ENCODE peak calls at places on chromosomes 12 and 14, in nine cellular contexts. One of them, this sample, is unnamed.

GRCh38 chr14:77638738-77639137 is 22.3 kb upstream of the SPTLC2 start:
- DNase-seq in cardiac muscle cell: no peak
- DNase-seq in fibroblast of pulmonary artery: peak
- DNase-seq in PC-3: peak
- DNase-seq in MM.1S: no peak
- DNase-seq in fibroblast of lung: peak
- DNase-seq in adrenal gland: no peak
- DNase-seq in dorsolateral prefrontal cortex: no peak
- DNase-seq in activated CD8-positive, alpha-beta T cell treated with anti-CD3 and anti-CD28 coated beads for 36 hours: no peak
- DNase-seq in this sample: no peak

GRCh38 chr12:9831720-9832119 is 4.4 kb downstream of the KLRF1 start:
- DNase-seq in fibroblast of pulmonary artery: no peak
- DNase-seq in cardiac muscle cell: no peak
- DNase-seq in dorsolateral prefrontal cortex: no peak
- DNase-seq in PC-3: no peak
- DNase-seq in MM.1S: no peak
- DNase-seq in fibroblast of lung: no peak
- DNase-seq in activated CD8-positive, alpha-beta T cell treated with anti-CD3 and anti-CD28 coated beads for 36 hours: no peak
- DNase-seq in adrenal gland: no peak
- DNase-seq in this sample: no peak

GRCh38 chr12:105733579-105733978 is 403.1 kb downstream of the C12orf75 start:
- DNase-seq in adrenal gland: no peak
- DNase-seq in fibroblast of pulmonary artery: no peak
- DNase-seq in cardiac muscle cell: no peak
- DNase-seq in dorsolateral prefrontal cortex: no peak
- DNase-seq in PC-3: peak
- DNase-seq in MM.1S: no peak
- DNase-seq in activated CD8-positive, alpha-beta T cell treated with anti-CD3 and anti-CD28 coated beads for 36 hours: no peak
- DNase-seq in fibroblast of lung: no peak
- DNase-seq in this sample: no peak

GRCh38 chr12:84638811-84639368 is 273.7 kb downstream of the SLC6A15 start:
- DNase-seq in fibroblast of lung: peak
- DNase-seq in MM.1S: no peak
- DNase-seq in dorsolateral prefrontal cortex: no peak
- DNase-seq in activated CD8-positive, alpha-beta T cell treated with anti-CD3 and anti-CD28 coated beads for 36 hours: no peak
- DNase-seq in adrenal gland: no peak
- DNase-seq in fibroblast of pulmonary artery: no peak
- DNase-seq in cardiac muscle cell: no peak
- DNase-seq in PC-3: no peak
- DNase-seq in this sample: no peak

GRCh38 chr12:73514672-73515071 is 1023.0 kb upstream of the ATXN7L3B start:
- DNase-seq in activated CD8-positive, alpha-beta T cell treated with anti-CD3 and anti-CD28 coated beads for 36 hours: no peak
- DNase-seq in PC-3: peak
- DNase-seq in fibroblast of lung: no peak
- DNase-seq in dorsolateral prefrontal cortex: no peak
- DNase-seq in fibroblast of pulmonary artery: no peak
- DNase-seq in cardiac muscle cell: no peak
- DNase-seq in adrenal gland: no peak
- DNase-seq in MM.1S: no peak
- DNase-seq in this sample: no peak

GRCh38 chr12:95215925-95216324 is 1.3 kb downstream of the FGD6 start:
- DNase-seq in dorsolateral prefrontal cortex: no peak
- DNase-seq in fibroblast of lung: peak
- DNase-seq in fibroblast of pulmonary artery: peak
- DNase-seq in adrenal gland: no peak
- DNase-seq in MM.1S: no peak
- DNase-seq in PC-3: peak
- DNase-seq in cardiac muscle cell: peak
- DNase-seq in activated CD8-positive, alpha-beta T cell treated with anti-CD3 and anti-CD28 coated beads for 36 hours: no peak
- DNase-seq in this sample: no peak

GRCh38 chr14:83208346-83208745 is 1674.7 kb upstream of the SEL1L start:
- DNase-seq in cardiac muscle cell: no peak
- DNase-seq in MM.1S: no peak
- DNase-seq in fibroblast of lung: no peak
- DNase-seq in adrenal gland: no peak
- DNase-seq in dorsolateral prefrontal cortex: no peak
- DNase-seq in activated CD8-positive, alpha-beta T cell treated with anti-CD3 and anti-CD28 coated beads for 36 hours: no peak
- DNase-seq in PC-3: no peak
- DNase-seq in fibroblast of pulmonary artery: no peak
- DNase-seq in this sample: no peak

GRCh38 chr12:41762691-41763090 is 382.0 kb downstream of the GXYLT1 start:
- DNase-seq in fibroblast of lung: no peak
- DNase-seq in MM.1S: no peak
- DNase-seq in cardiac muscle cell: no peak
- DNase-seq in adrenal gland: no peak
- DNase-seq in fibroblast of pulmonary artery: no peak
- DNase-seq in dorsolateral prefrontal cortex: no peak
- DNase-seq in PC-3: no peak
- DNase-seq in activated CD8-positive, alpha-beta T cell treated with anti-CD3 and anti-CD28 coated beads for 36 hours: no peak
- DNase-seq in this sample: no peak

GRCh38 chr14:89137514-89138163 is 279.4 kb downstream of the FOXN3 start:
- DNase-seq in adrenal gland: peak
- DNase-seq in fibroblast of lung: peak
- DNase-seq in MM.1S: no peak
- DNase-seq in cardiac muscle cell: no peak
- DNase-seq in activated CD8-positive, alpha-beta T cell treated with anti-CD3 and anti-CD28 coated beads for 36 hours: no peak
- DNase-seq in fibroblast of pulmonary artery: peak
- DNase-seq in PC-3: peak
- DNase-seq in dorsolateral prefrontal cortex: no peak
- DNase-seq in this sample: no peak

GRCh38 chr14:25406818-25407217 is 356.9 kb upstream of the STXBP6 start:
- DNase-seq in activated CD8-positive, alpha-beta T cell treated with anti-CD3 and anti-CD28 coated beads for 36 hours: peak
- DNase-seq in adrenal gland: peak
- DNase-seq in dorsolateral prefrontal cortex: no peak
- DNase-seq in fibroblast of pulmonary artery: peak
- DNase-seq in MM.1S: peak
- DNase-seq in cardiac muscle cell: peak
- DNase-seq in fibroblast of lung: no peak
- DNase-seq in PC-3: peak
- DNase-seq in this sample: no peak

GRCh38 chr12:23209793-23210192 is 584.8 kb downstream of the ETNK1 start:
- DNase-seq in cardiac muscle cell: no peak
- DNase-seq in PC-3: peak
- DNase-seq in fibroblast of pulmonary artery: no peak
- DNase-seq in dorsolateral prefrontal cortex: no peak
- DNase-seq in fibroblast of lung: peak
- DNase-seq in adrenal gland: no peak
- DNase-seq in activated CD8-positive, alpha-beta T cell treated with anti-CD3 and anti-CD28 coated beads for 36 hours: no peak
- DNase-seq in MM.1S: no peak
- DNase-seq in this sample: no peak

GRCh38 chr14:75579882-75580281 is 1.5 kb downstream of the FLVCR2 start:
- DNase-seq in MM.1S: no peak
- DNase-seq in fibroblast of pulmonary artery: peak
- DNase-seq in cardiac muscle cell: no peak
- DNase-seq in PC-3: no peak
- DNase-seq in activated CD8-positive, alpha-beta T cell treated with anti-CD3 and anti-CD28 coated beads for 36 hours: no peak
- DNase-seq in dorsolateral prefrontal cortex: no peak
- DNase-seq in adrenal gland: peak
- DNase-seq in fibroblast of lung: peak
- DNase-seq in this sample: no peak

GRCh38 chr14:75577724-75578098 is 709 bp upstream of the FLVCR2 start:
- DNase-seq in PC-3: peak
- DNase-seq in cardiac muscle cell: peak
- DNase-seq in MM.1S: peak
- DNase-seq in activated CD8-positive, alpha-beta T cell treated with anti-CD3 and anti-CD28 coated beads for 36 hours: peak
- DNase-seq in adrenal gland: peak
- DNase-seq in fibroblast of pulmonary artery: peak
- DNase-seq in fibroblast of lung: peak
- DNase-seq in dorsolateral prefrontal cortex: peak
- DNase-seq in this sample: peak

GRCh38 chr14:75578099-75578785 is at the start of gene FLVCR2:
- DNase-seq in PC-3: peak
- DNase-seq in MM.1S: peak
- DNase-seq in activated CD8-positive, alpha-beta T cell treated with anti-CD3 and anti-CD28 coated beads for 36 hours: peak
- DNase-seq in dorsolateral prefrontal cortex: peak
- DNase-seq in adrenal gland: peak
- DNase-seq in fibroblast of pulmonary artery: peak
- DNase-seq in cardiac muscle cell: peak
- DNase-seq in fibroblast of lung: peak
- DNase-seq in this sample: peak

GRCh38 chr14:75577090-75577489 is 1.3 kb upstream of the FLVCR2 start:
- DNase-seq in fibroblast of lung: no peak
- DNase-seq in activated CD8-positive, alpha-beta T cell treated with anti-CD3 and anti-CD28 coated beads for 36 hours: peak
- DNase-seq in fibroblast of pulmonary artery: no peak
- DNase-seq in PC-3: no peak
- DNase-seq in cardiac muscle cell: no peak
- DNase-seq in MM.1S: no peak
- DNase-seq in adrenal gland: no peak
- DNase-seq in dorsolateral prefrontal cortex: no peak
- DNase-seq in this sample: peak

DNA sequence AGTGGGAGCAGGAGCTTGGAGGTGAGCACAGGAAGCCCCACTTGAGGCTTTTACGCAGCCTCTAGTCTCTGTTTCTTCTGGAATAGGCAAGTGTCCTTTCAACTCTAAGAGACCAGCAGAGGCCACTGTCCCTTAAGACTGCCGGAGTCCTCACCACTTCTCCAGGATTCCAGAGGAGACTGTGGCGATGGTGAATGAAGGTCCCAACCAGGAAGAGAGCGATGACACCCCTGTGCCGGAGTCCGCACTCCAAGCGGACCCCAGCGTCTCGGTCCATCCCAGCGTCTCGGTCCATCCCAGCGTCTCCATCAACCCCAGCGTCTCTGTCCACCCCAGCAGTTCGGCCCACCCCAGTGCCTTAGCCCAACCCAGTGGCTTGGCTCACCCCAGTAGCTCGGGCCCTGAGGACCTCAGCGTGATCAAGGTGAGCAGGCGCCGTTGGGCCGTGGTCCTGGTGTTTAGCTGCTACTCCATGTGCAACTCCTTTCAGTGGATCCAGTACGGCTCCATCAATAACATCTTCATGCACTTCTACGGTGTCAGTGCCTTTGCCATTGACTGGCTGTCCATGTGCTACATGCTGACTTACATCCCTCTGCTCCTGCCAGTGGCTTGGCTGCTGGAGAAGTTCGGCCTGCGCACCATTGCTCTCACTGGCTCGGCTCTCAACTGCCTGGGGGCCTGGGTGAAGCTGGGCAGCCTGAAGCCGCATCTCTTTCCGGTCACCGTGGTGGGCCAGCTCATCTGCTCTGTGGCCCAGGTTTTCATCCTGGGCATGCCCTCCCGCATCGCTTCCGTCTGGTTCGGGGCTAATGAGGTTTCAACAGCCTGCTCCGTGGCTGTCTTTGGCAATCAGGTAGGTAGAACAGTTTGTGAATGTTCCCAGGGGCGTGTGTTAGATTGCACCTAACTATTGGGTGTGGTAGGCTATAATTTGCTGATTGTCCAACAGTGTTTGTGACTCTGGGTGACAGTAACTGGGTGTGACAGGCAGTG is 664 bp downstream of the FLVCR2 start:
- DNase-seq in dorsolateral prefrontal cortex: no peak
- DNase-seq in PC-3: no peak
- DNase-seq in cardiac muscle cell: no peak
- DNase-seq in adrenal gland: peak
- DNase-seq in MM.1S: no peak
- DNase-seq in activated CD8-positive, alpha-beta T cell treated with anti-CD3 and anti-CD28 coated beads for 36 hours: no peak
- DNase-seq in fibroblast of pulmonary artery: peak
- DNase-seq in fibroblast of lung: peak
- DNase-seq in this sample: no peak
- TF ChIP-seq CTCF in dorsolateral prefrontal cortex: no peak
- TF ChIP-seq CTCF in PC-3: peak
- TF ChIP-seq CTCF in cardiac muscle cell: peak
- TF ChIP-seq CTCF in adrenal gland: peak
- TF ChIP-seq CTCF in MM.1S: no peak
- TF ChIP-seq CTCF in activated CD8-positive, alpha-beta T cell treated with anti-CD3 and anti-CD28 coated beads for 36 hours: no peak
- TF ChIP-seq CTCF in fibroblast of pulmonary artery: peak
- TF ChIP-seq CTCF in fibroblast of lung: peak
- TF ChIP-seq CTCF in this sample: no peak

DNA sequence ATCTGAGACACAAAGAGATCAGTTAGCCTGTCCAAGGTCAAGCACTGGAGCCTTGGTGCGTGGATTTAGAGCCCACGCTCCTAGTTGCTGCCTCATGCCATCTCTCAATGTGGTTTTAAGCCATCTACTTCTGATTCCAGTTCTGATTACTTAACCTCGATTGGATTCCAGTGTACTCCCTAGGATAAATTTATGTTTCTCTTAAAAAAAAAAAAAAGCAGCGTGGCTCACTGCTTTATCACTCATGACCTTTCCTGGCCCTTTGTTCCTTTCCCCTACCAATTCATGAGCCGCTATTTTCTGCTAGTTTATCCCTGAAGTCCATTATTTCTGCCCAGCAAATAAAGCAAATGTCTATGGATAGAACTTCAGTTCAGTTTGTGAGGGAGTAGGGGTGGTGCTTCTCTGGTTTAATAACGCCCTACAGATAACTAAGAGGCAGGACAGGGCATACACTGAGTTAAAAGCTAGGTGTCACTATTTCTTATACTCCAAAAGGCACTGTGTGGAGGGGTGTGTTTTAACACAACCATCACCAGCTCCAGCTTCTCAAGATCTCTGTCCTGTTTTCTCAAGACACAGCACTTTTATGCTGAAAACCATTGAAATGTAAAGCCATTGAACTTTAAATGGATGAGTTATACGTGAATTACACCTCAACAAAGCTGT is 9.8 kb upstream of the PARP11 start:
- DNase-seq in fibroblast of lung: peak
- DNase-seq in PC-3: peak
- DNase-seq in adrenal gland: no peak
- DNase-seq in MM.1S: peak
- DNase-seq in fibroblast of pulmonary artery: peak
- DNase-seq in activated CD8-positive, alpha-beta T cell treated with anti-CD3 and anti-CD28 coated beads for 36 hours: no peak
- DNase-seq in dorsolateral prefrontal cortex: no peak
- DNase-seq in cardiac muscle cell: peak
- DNase-seq in this sample: peak
- TF ChIP-seq CTCF in fibroblast of lung: no peak
- TF ChIP-seq CTCF in PC-3: peak
- TF ChIP-seq CTCF in adrenal gland: no peak
- TF ChIP-seq CTCF in MM.1S: peak
- TF ChIP-seq CTCF in fibroblast of pulmonary artery: peak
- TF ChIP-seq CTCF in activated CD8-positive, alpha-beta T cell treated with anti-CD3 and anti-CD28 coated beads for 36 hours: peak
- TF ChIP-seq CTCF in dorsolateral prefrontal cortex: no peak
- TF ChIP-seq CTCF in cardiac muscle cell: peak
- TF ChIP-seq CTCF in this sample: peak

GRCh38 chr12:115522010-115522409 is 755.5 kb downstream of the MED13L start:
- DNase-seq in cardiac muscle cell: no peak
- DNase-seq in fibroblast of pulmonary artery: no peak
- DNase-seq in dorsolateral prefrontal cortex: no peak
- DNase-seq in adrenal gland: no peak
- DNase-seq in MM.1S: no peak
- DNase-seq in PC-3: no peak
- DNase-seq in fibroblast of lung: no peak
- DNase-seq in activated CD8-positive, alpha-beta T cell treated with anti-CD3 and anti-CD28 coated beads for 36 hours: no peak
- DNase-seq in this sample: no peak
- TF ChIP-seq CTCF in cardiac muscle cell: no peak
- TF ChIP-seq CTCF in fibroblast of pulmonary artery: no peak
- TF ChIP-seq CTCF in dorsolateral prefrontal cortex: no peak
- TF ChIP-seq CTCF in adrenal gland: no peak
- TF ChIP-seq CTCF in MM.1S: no peak
- TF ChIP-seq CTCF in PC-3: no peak
- TF ChIP-seq CTCF in fibroblast of lung: no peak
- TF ChIP-seq CTCF in activated CD8-positive, alpha-beta T cell treated with anti-CD3 and anti-CD28 coated beads for 36 hours: no peak
- TF ChIP-seq CTCF in this sample: no peak

DNA sequence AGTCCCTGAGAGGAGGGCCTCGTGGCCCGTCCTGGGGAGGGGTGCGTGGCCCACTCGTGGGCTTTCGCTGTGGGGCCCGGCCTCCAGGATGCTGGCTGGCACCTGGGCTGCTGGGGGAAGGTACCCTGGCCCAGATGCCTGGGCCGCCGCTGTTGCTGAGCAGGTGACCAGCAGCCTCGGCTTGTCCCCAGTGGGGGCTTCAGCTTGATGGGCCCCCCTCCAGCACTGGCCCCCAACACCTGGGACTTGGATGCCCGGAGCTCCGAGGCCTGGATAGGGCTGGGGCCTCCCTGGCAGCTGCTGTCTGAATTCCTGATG is 10.8 kb downstream of the KIF26A start:
- DNase-seq in fibroblast of pulmonary artery: no peak
- DNase-seq in activated CD8-positive, alpha-beta T cell treated with anti-CD3 and anti-CD28 coated beads for 36 hours: no peak
- DNase-seq in fibroblast of lung: no peak
- DNase-seq in cardiac muscle cell: no peak
- DNase-seq in MM.1S: no peak
- DNase-seq in PC-3: no peak
- DNase-seq in dorsolateral prefrontal cortex: no peak
- DNase-seq in adrenal gland: no peak
- DNase-seq in this sample: no peak
- TF ChIP-seq CTCF in fibroblast of pulmonary artery: no peak
- TF ChIP-seq CTCF in activated CD8-positive, alpha-beta T cell treated with anti-CD3 and anti-CD28 coated beads for 36 hours: no peak
- TF ChIP-seq CTCF in fibroblast of lung: no peak
- TF ChIP-seq CTCF in cardiac muscle cell: no peak
- TF ChIP-seq CTCF in MM.1S: no peak
- TF ChIP-seq CTCF in PC-3: no peak
- TF ChIP-seq CTCF in dorsolateral prefrontal cortex: no peak
- TF ChIP-seq CTCF in adrenal gland: no peak
- TF ChIP-seq CTCF in this sample: no peak

This sample was measured in GM13977.